ENCODE peak calls at places on chromosomes 4 and X, in six cellular contexts. C, B, U, S, O and M are unnamed samples.

GRCh38 chr4:76904646-76905190 is 6.8 kb upstream of the SOWAHB start:
- DNase-seq in C (no peak), B (no peak), U (no peak), S (no peak), O (no peak), M (no peak)

GRCh38 chr4:184728858-184729257 is 5.0 kb downstream of the CENPU start:
- DNase-seq in C (no peak), B (no peak), U (no peak), S (no peak), O (no peak), M (no peak)

GRCh38 chr4:151908734-151909497 is 148.1 kb upstream of the GATB start:
- DNase-seq in C (no peak), B (no peak), U (no peak), S (no peak), O (no peak), M (no peak)

GRCh38 chr4:176999943-177000543 is 207.3 kb upstream of the VEGFC start:
- DNase-seq in C (no peak), B (no peak), U (no peak), S (no peak), O (no peak), M (peak)

GRCh38 chr4:1767770-1768366 is 25.2 kb upstream of the FGFR3 start:
- DNase-seq in C (no peak), B (peak), U (peak), S (no peak), O (no peak), M (no peak)

GRCh38 chr4:140789752-140790151 is 33.6 kb upstream of the TBC1D9 start:
- DNase-seq in C (no peak), B (no peak), U (no peak), S (no peak), O (no peak), M (peak)

GRCh38 chrX:153321381-153322105 is at the start of gene PNMA6F:
- DNase-seq in C (no peak), B (no peak), U (no peak), S (no peak), O (no peak), M (no peak)

GRCh38 chr4:7547368-7548040 is 112.8 kb upstream of the PSAPL1 start:
- DNase-seq in C (no peak), B (no peak), U (no peak), S (no peak), O (no peak), M (peak)

GRCh38 chrX:40158036-40158706 is 60.4 kb upstream of the BCOR start:
- DNase-seq in C (no peak), B (peak), U (peak), S (no peak), O (no peak), M (no peak)

DNA sequence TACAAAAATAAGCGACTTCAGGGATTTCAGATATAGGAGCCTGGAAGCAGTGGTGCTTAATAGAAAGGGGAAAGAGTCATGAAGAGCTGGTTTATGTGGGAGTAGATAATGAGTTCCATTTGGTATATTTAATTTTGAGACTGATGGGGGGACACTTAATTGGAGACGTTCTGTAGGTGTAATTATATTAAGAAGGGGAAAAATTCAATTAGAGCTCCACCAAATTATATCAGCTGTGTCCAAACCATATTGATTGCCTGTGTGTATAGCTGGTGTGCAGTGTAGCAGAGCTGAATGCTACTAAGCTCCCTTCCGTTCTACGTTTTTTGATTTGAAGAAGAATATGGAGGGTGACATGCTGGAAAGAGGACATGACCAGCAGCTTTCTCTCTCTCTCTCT is 282.3 kb downstream of the DMD start:
- DNase-seq in C (no peak), B (no peak), U (no peak), S (no peak), O (no peak), M (no peak)
- TF ChIP-seq CTCF in C (no peak), B (no peak), U (no peak), S (no peak), O (no peak), M (no peak)

GRCh38 chr4:52548818-52549570 is 110.1 kb downstream of the USP46 start:
- DNase-seq in C (no peak), B (no peak), U (no peak), S (no peak), O (no peak), M (no peak)
- TF ChIP-seq CTCF in C (no peak), B (no peak), U (no peak), S (no peak), O (no peak), M (no peak)

DNA sequence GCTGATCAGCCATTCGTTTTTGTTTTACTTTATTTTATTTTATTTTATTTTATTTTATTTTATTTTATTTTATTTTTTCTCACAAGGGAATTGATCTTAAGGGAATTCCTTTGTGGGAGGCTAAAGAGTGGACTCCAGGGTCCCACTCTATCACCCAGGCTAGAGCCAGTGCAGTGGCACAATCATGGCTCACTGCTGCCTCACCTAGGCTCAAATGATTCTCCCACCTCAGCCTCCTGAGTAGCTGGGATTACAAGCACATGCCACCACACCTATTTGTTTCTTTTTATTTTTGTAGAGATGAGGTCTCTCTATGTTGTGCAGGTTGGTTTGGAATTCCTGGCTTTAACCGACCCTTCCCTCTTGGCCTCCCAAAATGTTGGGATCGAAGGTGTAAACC is 17.5 kb upstream of the PABPC4L start:
- DNase-seq in C (no peak), B (peak), U (no peak), S (no peak), O (no peak), M (no peak)
- TF ChIP-seq CTCF in C (no peak), B (no peak), U (no peak), S (no peak), O (no peak), M (no peak)

DNA sequence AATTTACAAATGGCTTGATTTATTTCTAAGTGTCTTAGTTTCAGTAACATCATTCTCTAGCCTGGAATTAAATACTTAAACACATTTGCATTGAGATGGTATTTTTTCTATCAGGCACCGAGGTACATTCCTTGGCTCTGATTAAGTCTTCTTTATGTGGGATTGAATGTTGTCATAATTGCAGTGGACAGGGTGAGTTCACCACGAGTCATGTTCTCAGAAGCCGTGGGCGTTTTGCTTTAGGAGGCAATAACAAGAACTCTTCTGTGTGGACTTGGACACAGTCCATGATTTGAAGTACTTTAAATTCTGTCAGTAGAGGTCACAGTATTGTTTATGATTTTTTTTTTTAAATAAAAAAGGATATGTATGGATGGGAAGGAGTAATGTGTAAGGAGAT is 57.1 kb upstream of the EFHC2 start:
- DNase-seq in C (no peak), B (no peak), U (no peak), S (no peak), O (no peak), M (peak)
- TF ChIP-seq CTCF in C (no peak), B (no peak), U (no peak), S (no peak), O (no peak), M (no peak)

DNA sequence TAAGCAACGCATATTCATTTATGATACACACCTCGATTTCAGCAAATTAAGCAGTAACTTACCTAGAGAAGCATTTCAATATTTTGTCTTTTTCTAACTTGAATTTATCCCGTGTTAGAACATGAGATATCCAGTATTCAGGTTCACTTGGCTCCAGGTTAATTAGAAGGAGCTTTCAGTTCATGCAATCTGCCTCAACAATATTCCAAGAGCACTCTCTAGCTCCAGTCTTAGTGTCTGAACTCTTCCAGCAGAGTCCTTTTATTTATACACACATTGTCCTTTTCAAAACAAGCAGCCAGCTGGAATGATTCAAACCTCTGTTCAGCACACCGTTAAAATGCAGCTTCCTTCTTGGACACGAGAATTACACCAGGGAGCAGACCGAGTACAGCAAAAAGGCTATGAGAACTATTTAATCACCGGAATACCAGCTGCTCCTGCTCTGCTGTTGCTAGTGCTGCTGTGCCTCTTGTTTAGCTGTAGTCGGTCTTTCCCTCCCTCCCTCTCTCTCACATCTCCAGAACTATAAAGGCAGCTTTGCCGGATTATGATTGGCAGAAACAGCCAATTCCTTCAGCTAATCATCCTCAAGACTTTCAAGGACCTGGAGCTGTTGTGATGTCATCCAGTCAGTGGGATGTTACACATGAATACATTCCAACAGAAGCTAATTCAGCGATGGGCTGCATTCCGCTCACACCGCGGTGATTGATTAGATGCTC is at the start of gene NDST4:
- DNase-seq in C (no peak), B (no peak), U (no peak), S (no peak), O (no peak), M (no peak)
- TF ChIP-seq CTCF in C (no peak), B (no peak), U (no peak), S (no peak), O (no peak), M (no peak)

GRCh38 chrX:102835504-102836146 is 101.4 kb upstream of the RAB40AL start:
- DNase-seq in C (no peak), B (peak), U (peak), S (no peak), O (no peak), M (no peak)
- TF ChIP-seq CTCF in C (peak), B (no peak), U (no peak), S (peak), O (peak), M (peak)

GRCh38 chr4:29756966-29757365 is 963.2 kb upstream of the PCDH7 start:
- DNase-seq in C (no peak), B (peak), U (no peak), S (no peak), O (no peak), M (no peak)
- TF ChIP-seq CTCF in C (no peak), B (no peak), U (no peak), S (no peak), O (no peak), M (no peak)